ENCODE peak calls at places on chromosomes 1 and 21, in four cellular contexts. K is ACHN; C is activated naive CD4-positive, alpha-beta T cell treated with Interleukin-2 at 50 U/mL for 16 hours; Y is lung microvascular endothelial cell. E is an unnamed sample.
A peak's percentile ranks its signal among the peaks of the same experiment; 100 is the strongest.

GRCh38 chr1:119373465-119373864 is 4.9 kb downstream of the HAO2 start:
- DNase-seq in K (no peak), C (no peak), Y (no peak), E (no peak)

GRCh38 chr1:31981976-31982375 is 31.7 kb upstream of the KHDRBS1 start:
- DNase-seq in C (peak; percentile 11), Y (peak; percentile 26), K (no peak), E (no peak)

GRCh38 chr1:84166797-84167196 is 22.7 kb downstream of the PRKACB start:
- DNase-seq in K (no peak), Y (no peak), C (no peak), E (no peak)

GRCh38 chr1:100122177-100122576 is 10.6 kb downstream of the SASS6 start:
- DNase-seq in Y (no peak), K (no peak), C (no peak), E (no peak)

GRCh38 chr1:196059210-196059609 is 549.0 kb downstream of the KCNT2 start:
- DNase-seq in K (no peak), Y (no peak), C (no peak), E (no peak)

GRCh38 chr21:33770542-33770941 is 128.2 kb downstream of the ITSN1 start:
- DNase-seq in K (no peak), C (no peak), Y (no peak), E (no peak)

GRCh38 chr1:157773723-157774350 is 3.1 kb downstream of the FCRL2 start:
- DNase-seq in Y (no peak), K (peak; percentile 7), C (no peak), E (no peak)

GRCh38 chr1:24506706-24507422 is 4.2 kb downstream of the RCAN3 start:
- DNase-seq in K (no peak), C (no peak), Y (no peak), E (no peak)

GRCh38 chr21:41219498-41220207 is 51.7 kb downstream of the BACE2 start:
- DNase-seq in Y (no peak), C (no peak), K (no peak), E (no peak)

GRCh38 chr21:35095859-35096291 is 46.8 kb upstream of the RUNX1 start:
- DNase-seq in K (no peak), C (no peak), Y (no peak), E (no peak)

GRCh38 chr1:212791261-212791675 is 309 bp downstream of the NSL1 start:
- DNase-seq in Y (no peak), K (no peak), C (no peak), E (no peak)

GRCh38 chr1:178633068-178633467 is 92.0 kb upstream of the RALGPS2 start:
- DNase-seq in C (no peak), Y (peak; percentile 11), K (peak; percentile 29), E (no peak)

GRCh38 chr1:42392255-42392654 is 11.7 kb downstream of the RIMKLA start:
- DNase-seq in K (no peak), C (no peak), Y (no peak), E (no peak)

GRCh38 chr1:94281361-94282142 is 44.2 kb upstream of the ARHGAP29 start:
- DNase-seq in K (no peak), C (no peak), Y (peak; percentile 57), E (no peak)

GRCh38 chr1:20223659-20224058 is 37.3 kb upstream of the PLA2G2C start:
- DNase-seq in K (no peak), Y (no peak), C (no peak), E (no peak)

GRCh38 chr1:103106426-103107321 is 1.6 kb downstream of the COL11A1 start:
- DNase-seq in Y (peak; percentile 33), K (peak; percentile 57), C (no peak), E (no peak)

GRCh38 chr1:101235696-101236545 is 898 bp upstream of the S1PR1 start:
- DNase-seq in C (peak; percentile 72), K (peak; percentile 37), Y (peak; percentile 80), E (peak; percentile 55)

GRCh38 chr21:41975391-41976272 is 21.8 kb upstream of the C2CD2 start:
- DNase-seq in K (no peak), C (no peak), Y (no peak), E (no peak)

GRCh38 chr1:246497331-246497915 is 9.7 kb downstream of the SMYD3 start:
- DNase-seq in K (peak; percentile 82), C (no peak), Y (peak; percentile 82), E (no peak)

GRCh38 chr1:21651214-21652042 is 17.7 kb downstream of the RAP1GAP start:
- DNase-seq in K (peak; percentile 25), Y (no peak), C (peak; percentile 54), E (peak; percentile 13)

GRCh38 chr1:32801096-32801713 is 16.0 kb downstream of the YARS1 start:
- DNase-seq in K (no peak), Y (no peak), C (peak; percentile 52), E (no peak)

GRCh38 chr1:199129247-199129646 is 490.4 kb downstream of the PTPRC start:
- DNase-seq in C (no peak), Y (peak; percentile 39), K (peak; percentile 45), E (no peak)

GRCh38 chr1:30749691-30750583 is 7.6 kb downstream of the LAPTM5 start:
- DNase-seq in Y (no peak), K (no peak), C (peak; percentile 62), E (peak; percentile 45)

GRCh38 chr1:87115317-87115885 is 201.0 kb downstream of the HS2ST1 start:
- DNase-seq in K (peak; percentile 67), C (no peak), Y (no peak), E (no peak)

GRCh38 chr21:40054403-40054802 is 187.2 kb downstream of the PCP4 start:
- DNase-seq in C (no peak), Y (no peak), K (no peak), E (no peak)